ENCODE peak calls at places on chromosomes 7 and 10, in eight cellular contexts. One of them, this sample, is unnamed.

GRCh38 chr10:22503315-22504090 is 158.2 kb downstream of the SPAG6 start:
- DNase-seq in esophagus squamous epithelium: no peak
- DNase-seq in thoracic aorta: no peak
- DNase-seq in left ventricle myocardium inferior: no peak
- DNase-seq in foreskin fibroblast: no peak
- DNase-seq in heart left ventricle: no peak
- DNase-seq in omental fat pad: no peak
- DNase-seq in colonic mucosa: no peak
- DNase-seq in this sample: no peak

GRCh38 chr7:106524690-106525059 is 136.3 kb downstream of the CCDC71L start:
- DNase-seq in esophagus squamous epithelium: no peak
- DNase-seq in thoracic aorta: no peak
- DNase-seq in left ventricle myocardium inferior: no peak
- DNase-seq in foreskin fibroblast: no peak
- DNase-seq in heart left ventricle: no peak
- DNase-seq in omental fat pad: no peak
- DNase-seq in colonic mucosa: no peak
- DNase-seq in this sample: no peak

GRCh38 chr7:6205921-6206660 is 66.3 kb downstream of the CYTH3 start:
- DNase-seq in esophagus squamous epithelium: no peak
- DNase-seq in thoracic aorta: no peak
- DNase-seq in left ventricle myocardium inferior: no peak
- DNase-seq in foreskin fibroblast: no peak
- DNase-seq in heart left ventricle: no peak
- DNase-seq in omental fat pad: no peak
- DNase-seq in colonic mucosa: no peak
- DNase-seq in this sample: no peak

GRCh38 chr10:3477683-3478082 is 305.1 kb upstream of the PITRM1 start:
- DNase-seq in esophagus squamous epithelium: no peak
- DNase-seq in thoracic aorta: no peak
- DNase-seq in left ventricle myocardium inferior: no peak
- DNase-seq in foreskin fibroblast: peak
- DNase-seq in heart left ventricle: no peak
- DNase-seq in omental fat pad: no peak
- DNase-seq in colonic mucosa: no peak
- DNase-seq in this sample: no peak

GRCh38 chr10:14071956-14072355 is 258.8 kb downstream of the FRMD4A start:
- DNase-seq in esophagus squamous epithelium: no peak
- DNase-seq in thoracic aorta: no peak
- DNase-seq in left ventricle myocardium inferior: no peak
- DNase-seq in foreskin fibroblast: no peak
- DNase-seq in heart left ventricle: no peak
- DNase-seq in omental fat pad: no peak
- DNase-seq in colonic mucosa: no peak
- DNase-seq in this sample: no peak

GRCh38 chr10:22268503-22268902 is 47.7 kb upstream of the COMMD3 start:
- DNase-seq in esophagus squamous epithelium: no peak
- DNase-seq in thoracic aorta: no peak
- DNase-seq in left ventricle myocardium inferior: no peak
- DNase-seq in foreskin fibroblast: no peak
- DNase-seq in heart left ventricle: no peak
- DNase-seq in omental fat pad: no peak
- DNase-seq in colonic mucosa: no peak
- DNase-seq in this sample: no peak

GRCh38 chr7:128352138-128352537 is 8.4 kb upstream of the RBM28 start:
- DNase-seq in esophagus squamous epithelium: no peak
- DNase-seq in thoracic aorta: no peak
- DNase-seq in left ventricle myocardium inferior: peak
- DNase-seq in foreskin fibroblast: no peak
- DNase-seq in heart left ventricle: peak
- DNase-seq in omental fat pad: no peak
- DNase-seq in colonic mucosa: no peak
- DNase-seq in this sample: no peak

GRCh38 chr7:106284516-106285050 is at the start of gene NAMPT:
- DNase-seq in esophagus squamous epithelium: no peak
- DNase-seq in thoracic aorta: peak
- DNase-seq in left ventricle myocardium inferior: peak
- DNase-seq in foreskin fibroblast: peak
- DNase-seq in heart left ventricle: peak
- DNase-seq in omental fat pad: peak
- DNase-seq in colonic mucosa: peak
- DNase-seq in this sample: peak

GRCh38 chr7:34928052-34928451 is 109.2 kb downstream of the DPY19L1 start:
- DNase-seq in esophagus squamous epithelium: no peak
- DNase-seq in thoracic aorta: no peak
- DNase-seq in left ventricle myocardium inferior: no peak
- DNase-seq in foreskin fibroblast: no peak
- DNase-seq in heart left ventricle: no peak
- DNase-seq in omental fat pad: peak
- DNase-seq in colonic mucosa: peak
- DNase-seq in this sample: no peak

GRCh38 chr7:124031919-124032318 is 948 bp downstream of the TMEM229A start:
- DNase-seq in esophagus squamous epithelium: no peak
- DNase-seq in thoracic aorta: no peak
- DNase-seq in left ventricle myocardium inferior: no peak
- DNase-seq in foreskin fibroblast: no peak
- DNase-seq in heart left ventricle: no peak
- DNase-seq in omental fat pad: no peak
- DNase-seq in colonic mucosa: no peak
- DNase-seq in this sample: peak

GRCh38 chr10:96283756-96284155 is 12.4 kb upstream of the BLNK start:
- DNase-seq in esophagus squamous epithelium: no peak
- DNase-seq in thoracic aorta: no peak
- DNase-seq in left ventricle myocardium inferior: no peak
- DNase-seq in foreskin fibroblast: no peak
- DNase-seq in heart left ventricle: no peak
- DNase-seq in omental fat pad: no peak
- DNase-seq in colonic mucosa: no peak
- DNase-seq in this sample: no peak

GRCh38 chr10:97336942-97337719 is 2.6 kb upstream of the FRAT2 start:
- DNase-seq in esophagus squamous epithelium: no peak
- DNase-seq in thoracic aorta: no peak
- DNase-seq in left ventricle myocardium inferior: no peak
- DNase-seq in foreskin fibroblast: no peak
- DNase-seq in heart left ventricle: no peak
- DNase-seq in omental fat pad: no peak
- DNase-seq in colonic mucosa: peak
- DNase-seq in this sample: no peak

GRCh38 chr7:139696547-139696946 is 81.3 kb downstream of the HIPK2 start:
- DNase-seq in esophagus squamous epithelium: no peak
- DNase-seq in thoracic aorta: no peak
- DNase-seq in left ventricle myocardium inferior: no peak
- DNase-seq in foreskin fibroblast: no peak
- DNase-seq in heart left ventricle: no peak
- DNase-seq in omental fat pad: no peak
- DNase-seq in colonic mucosa: no peak
- DNase-seq in this sample: peak

GRCh38 chr10:89946106-89946505 is 244.7 kb downstream of the KIF20B start:
- DNase-seq in esophagus squamous epithelium: no peak
- DNase-seq in thoracic aorta: no peak
- DNase-seq in left ventricle myocardium inferior: no peak
- DNase-seq in foreskin fibroblast: no peak
- DNase-seq in heart left ventricle: no peak
- DNase-seq in omental fat pad: no peak
- DNase-seq in colonic mucosa: no peak
- DNase-seq in this sample: no peak

GRCh38 chr7:32227746-32228145 is 157.5 kb upstream of the PDE1C start:
- DNase-seq in esophagus squamous epithelium: no peak
- DNase-seq in thoracic aorta: no peak
- DNase-seq in left ventricle myocardium inferior: no peak
- DNase-seq in foreskin fibroblast: no peak
- DNase-seq in heart left ventricle: no peak
- DNase-seq in omental fat pad: no peak
- DNase-seq in colonic mucosa: no peak
- DNase-seq in this sample: no peak

GRCh38 chr10:21065621-21066248 is 168.6 kb upstream of the NEBL start:
- DNase-seq in esophagus squamous epithelium: no peak
- DNase-seq in thoracic aorta: no peak
- DNase-seq in left ventricle myocardium inferior: no peak
- DNase-seq in foreskin fibroblast: no peak
- DNase-seq in heart left ventricle: no peak
- DNase-seq in omental fat pad: no peak
- DNase-seq in colonic mucosa: no peak
- DNase-seq in this sample: no peak

GRCh38 chr10:101032637-101033201 is 1.7 kb downstream of the SFXN3 start:
- DNase-seq in esophagus squamous epithelium: no peak
- DNase-seq in thoracic aorta: peak
- DNase-seq in left ventricle myocardium inferior: peak
- DNase-seq in foreskin fibroblast: peak
- DNase-seq in heart left ventricle: peak
- DNase-seq in omental fat pad: peak
- DNase-seq in colonic mucosa: peak
- DNase-seq in this sample: no peak

GRCh38 chr7:155352076-155352752 is 54.5 kb downstream of the INSIG1 start:
- DNase-seq in esophagus squamous epithelium: no peak
- DNase-seq in thoracic aorta: no peak
- DNase-seq in left ventricle myocardium inferior: no peak
- DNase-seq in foreskin fibroblast: no peak
- DNase-seq in heart left ventricle: peak
- DNase-seq in omental fat pad: peak
- DNase-seq in colonic mucosa: no peak
- DNase-seq in this sample: no peak

GRCh38 chr7:33459340-33459751 is 330.0 kb downstream of the BBS9 start:
- DNase-seq in esophagus squamous epithelium: no peak
- DNase-seq in thoracic aorta: no peak
- DNase-seq in left ventricle myocardium inferior: no peak
- DNase-seq in foreskin fibroblast: peak
- DNase-seq in heart left ventricle: no peak
- DNase-seq in omental fat pad: no peak
- DNase-seq in colonic mucosa: no peak
- DNase-seq in this sample: no peak

GRCh38 chr7:27151341-27151944 is 940 bp downstream of the HOXA3 start:
- DNase-seq in esophagus squamous epithelium: no peak
- DNase-seq in thoracic aorta: no peak
- DNase-seq in left ventricle myocardium inferior: peak
- DNase-seq in foreskin fibroblast: no peak
- DNase-seq in heart left ventricle: no peak
- DNase-seq in omental fat pad: peak
- DNase-seq in colonic mucosa: peak
- DNase-seq in this sample: no peak
- TF ChIP-seq CTCF in esophagus squamous epithelium: no peak
- TF ChIP-seq CTCF in thoracic aorta: no peak
- TF ChIP-seq CTCF in left ventricle myocardium inferior: no peak
- TF ChIP-seq CTCF in foreskin fibroblast: no peak
- TF ChIP-seq CTCF in heart left ventricle: no peak
- TF ChIP-seq CTCF in omental fat pad: no peak
- TF ChIP-seq CTCF in colonic mucosa: no peak
- TF ChIP-seq CTCF in this sample: peak

DNA sequence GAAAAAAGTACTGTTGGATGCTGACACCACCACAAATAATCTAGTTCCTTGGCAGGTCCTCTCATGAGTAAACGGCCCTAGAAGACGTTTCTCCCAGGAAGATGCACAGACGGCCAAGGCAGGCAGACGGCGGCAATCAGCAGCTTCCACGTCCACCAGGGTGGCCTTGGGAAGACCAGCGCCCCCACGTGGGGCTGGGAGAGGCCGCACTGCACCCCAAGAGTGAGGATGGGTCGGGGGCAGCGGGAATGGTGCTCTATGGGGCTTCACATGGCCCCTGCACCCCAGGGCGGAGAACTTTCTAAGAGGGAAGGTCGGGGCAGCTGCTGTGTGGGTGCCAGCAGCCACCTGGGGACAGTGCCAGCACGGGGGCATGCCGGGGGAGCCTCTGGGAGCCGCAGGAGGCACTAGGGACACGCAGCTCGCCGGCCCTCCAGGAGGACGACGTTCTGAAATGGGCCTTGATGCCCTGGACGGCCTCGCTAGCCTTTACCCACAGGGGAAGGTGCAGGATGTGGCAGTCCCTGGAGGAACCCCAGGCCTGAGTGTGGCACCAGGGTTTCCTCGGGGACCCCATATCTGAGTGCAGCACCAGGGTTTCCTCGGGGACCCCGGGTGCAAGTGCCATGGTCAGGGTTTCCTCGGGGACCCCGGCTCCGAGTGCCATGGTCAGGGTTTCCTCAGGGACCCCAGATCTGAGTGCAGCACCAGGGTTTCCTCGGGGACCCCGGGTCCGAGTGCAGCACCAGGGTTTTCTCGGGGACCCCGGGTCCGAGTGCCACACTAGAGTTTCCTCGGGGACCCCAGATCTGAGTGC is 539.9 kb downstream of the DNAJB6 start:
- DNase-seq in esophagus squamous epithelium: no peak
- DNase-seq in thoracic aorta: no peak
- DNase-seq in left ventricle myocardium inferior: no peak
- DNase-seq in foreskin fibroblast: no peak
- DNase-seq in heart left ventricle: peak
- DNase-seq in omental fat pad: no peak
- DNase-seq in colonic mucosa: no peak
- DNase-seq in this sample: no peak
- TF ChIP-seq CTCF in esophagus squamous epithelium: no peak
- TF ChIP-seq CTCF in thoracic aorta: no peak
- TF ChIP-seq CTCF in left ventricle myocardium inferior: no peak
- TF ChIP-seq CTCF in foreskin fibroblast: no peak
- TF ChIP-seq CTCF in heart left ventricle: no peak
- TF ChIP-seq CTCF in omental fat pad: no peak
- TF ChIP-seq CTCF in colonic mucosa: no peak
- TF ChIP-seq CTCF in this sample: no peak

DNA sequence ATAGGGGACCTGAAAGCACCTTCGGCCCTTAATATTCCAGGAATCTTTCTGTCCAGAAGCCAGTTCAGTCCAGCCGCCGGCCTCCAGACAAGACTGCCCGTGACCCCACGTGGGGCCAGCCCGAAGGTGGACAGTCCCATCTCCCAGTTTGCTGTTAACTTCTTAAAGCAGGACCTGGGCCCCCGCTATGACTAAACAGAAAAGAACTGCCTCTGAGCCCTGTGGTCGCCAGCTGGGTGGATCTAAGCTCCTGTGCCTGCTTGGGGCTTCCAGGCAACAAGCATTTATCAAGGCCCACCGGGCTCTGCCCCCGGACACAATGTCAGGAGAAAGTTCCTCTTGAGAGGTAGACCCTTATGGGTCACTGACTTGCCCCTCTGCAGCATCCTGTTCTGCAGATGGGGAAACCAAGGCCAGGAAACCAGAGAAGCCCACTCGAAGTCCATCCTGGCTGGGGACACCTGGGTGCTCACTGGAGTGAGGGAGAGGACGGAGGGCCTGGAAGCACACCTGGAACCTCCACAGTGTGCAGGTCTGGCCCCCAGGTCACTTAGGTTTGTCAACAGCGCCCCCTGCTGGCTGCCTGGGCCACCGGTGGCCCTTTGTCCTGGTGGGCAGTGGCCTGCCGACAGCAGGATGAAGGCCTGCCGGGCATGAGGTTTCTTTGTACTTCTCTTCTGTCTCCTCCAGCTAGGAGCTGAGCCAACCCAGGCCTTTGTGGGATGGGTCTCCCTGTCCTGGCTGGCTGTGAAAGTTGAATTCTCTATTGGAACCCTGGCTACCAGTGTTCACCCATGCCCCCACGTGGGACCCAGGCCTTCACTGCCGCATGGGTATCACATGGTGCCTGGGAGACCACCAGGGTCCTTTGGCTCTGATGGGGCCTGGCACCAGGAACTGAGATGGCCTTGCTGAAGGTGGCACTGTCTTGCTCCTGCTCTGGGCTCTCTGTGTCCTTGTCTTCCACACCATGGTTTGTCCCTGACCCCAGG is 128.0 kb downstream of the ZMIZ1 start:
- DNase-seq in esophagus squamous epithelium: no peak
- DNase-seq in thoracic aorta: peak
- DNase-seq in left ventricle myocardium inferior: peak
- DNase-seq in foreskin fibroblast: peak
- DNase-seq in heart left ventricle: peak
- DNase-seq in omental fat pad: peak
- DNase-seq in colonic mucosa: peak
- DNase-seq in this sample: peak
- TF ChIP-seq CTCF in esophagus squamous epithelium: peak
- TF ChIP-seq CTCF in thoracic aorta: peak
- TF ChIP-seq CTCF in left ventricle myocardium inferior: peak
- TF ChIP-seq CTCF in foreskin fibroblast: peak
- TF ChIP-seq CTCF in heart left ventricle: peak
- TF ChIP-seq CTCF in omental fat pad: peak
- TF ChIP-seq CTCF in colonic mucosa: peak
- TF ChIP-seq CTCF in this sample: peak

GRCh38 chr10:121592155-121592890 is 5.9 kb downstream of the FGFR2 start:
- DNase-seq in esophagus squamous epithelium: no peak
- DNase-seq in thoracic aorta: no peak
- DNase-seq in left ventricle myocardium inferior: no peak
- DNase-seq in foreskin fibroblast: no peak
- DNase-seq in heart left ventricle: no peak
- DNase-seq in omental fat pad: no peak
- DNase-seq in colonic mucosa: no peak
- DNase-seq in this sample: no peak
- TF ChIP-seq CTCF in esophagus squamous epithelium: peak
- TF ChIP-seq CTCF in thoracic aorta: no peak
- TF ChIP-seq CTCF in left ventricle myocardium inferior: no peak
- TF ChIP-seq CTCF in foreskin fibroblast: no peak
- TF ChIP-seq CTCF in heart left ventricle: no peak
- TF ChIP-seq CTCF in omental fat pad: no peak
- TF ChIP-seq CTCF in colonic mucosa: no peak
- TF ChIP-seq CTCF in this sample: no peak

This sample was measured in GM10248.